ENCODE peak calls at places on chromosomes 4 and X, in seven cellular contexts. Z is uterus; E is fibroblast of lung; L is SJSA1; P is CD4-positive, alpha-beta T cell; M is right lobe of liver; H is cardiac muscle cell. S is an unnamed sample.

GRCh38 chrX:96002401-96002800 is 682.2 kb upstream of the DIAPH2 start:
- DNase-seq in Z (no peak), E (peak; percentile 88), L (no peak), P (no peak), M (no peak), H (no peak), S (no peak)

GRCh38 chrX:24899391-24899790 is 116.4 kb downstream of the ARX start:
- DNase-seq in Z (no peak), E (peak; percentile 48), L (no peak), P (no peak), M (no peak), H (no peak), S (no peak)

GRCh38 chr4:143538979-143539669 is 25.6 kb downstream of the SMARCA5 start:
- DNase-seq in Z (no peak), E (no peak), L (no peak), P (no peak), M (no peak), H (no peak), S (no peak)

GRCh38 chrX:53479295-53479694 is 45.1 kb upstream of the HSD17B10 start:
- DNase-seq in Z (no peak), E (no peak), L (no peak), P (no peak), M (no peak), H (no peak), S (no peak)

GRCh38 chr4:76199664-76200211 is 13.9 kb downstream of the SCARB2 start:
- DNase-seq in Z (no peak), E (peak; percentile 26), L (no peak), P (no peak), M (no peak), H (no peak), S (peak; percentile 76)

GRCh38 chrX:121333942-121334341 is 286.5 kb downstream of the GLUD2 start:
- DNase-seq in Z (no peak), E (no peak), L (no peak), P (no peak), M (no peak), H (peak; percentile 3), S (peak; percentile 28)

GRCh38 chr4:140353836-140354235 is 19.6 kb upstream of the SCOC start:
- DNase-seq in Z (no peak), E (no peak), L (peak; percentile 15), P (no peak), M (no peak), H (no peak), S (no peak)

GRCh38 chrX:120768681-120769080 is 107.0 kb downstream of the CT47B1 start:
- DNase-seq in Z (no peak), E (peak; percentile 33), L (no peak), P (no peak), M (no peak), H (no peak), S (no peak)

GRCh38 chr4:19623866-19624265 is 627.8 kb upstream of the SLIT2 start:
- DNase-seq in Z (no peak), E (peak; percentile 21), L (no peak), P (no peak), M (no peak), H (no peak), S (no peak)

GRCh38 chr4:7798215-7798995 is 141.3 kb downstream of the AFAP1 start:
- DNase-seq in Z (no peak), E (peak; percentile 58), L (no peak), P (no peak), M (no peak), H (no peak), S (peak; percentile 1)

GRCh38 chr4:164027805-164028204 is 533.3 kb downstream of the TMA16 start:
- DNase-seq in Z (no peak), E (no peak), L (no peak), P (no peak), M (no peak), H (no peak), S (no peak)

GRCh38 chr4:141541851-141542250 is 94.5 kb upstream of the IL15 start:
- DNase-seq in Z (no peak), E (peak; percentile 33), L (no peak), P (no peak), M (no peak), H (no peak), S (no peak)

GRCh38 chrX:68420559-68420958 is 12.7 kb downstream of the OPHN1 start:
- DNase-seq in Z (peak; percentile 17), E (peak; percentile 22), L (no peak), P (no peak), M (no peak), H (no peak), S (no peak)

GRCh38 chrX:139120760-139121159 is 409.2 kb upstream of the FGF13 start:
- DNase-seq in Z (no peak), E (no peak), L (peak; percentile 68), P (no peak), M (no peak), H (no peak), S (no peak)

GRCh38 chrX:40154853-40155616 is 57.3 kb upstream of the BCOR start:
- DNase-seq in Z (peak; percentile 86), E (peak; percentile 61), L (peak; percentile 22), P (no peak), M (peak; percentile 90), H (peak; percentile 95), S (peak; percentile 29)

DNA sequence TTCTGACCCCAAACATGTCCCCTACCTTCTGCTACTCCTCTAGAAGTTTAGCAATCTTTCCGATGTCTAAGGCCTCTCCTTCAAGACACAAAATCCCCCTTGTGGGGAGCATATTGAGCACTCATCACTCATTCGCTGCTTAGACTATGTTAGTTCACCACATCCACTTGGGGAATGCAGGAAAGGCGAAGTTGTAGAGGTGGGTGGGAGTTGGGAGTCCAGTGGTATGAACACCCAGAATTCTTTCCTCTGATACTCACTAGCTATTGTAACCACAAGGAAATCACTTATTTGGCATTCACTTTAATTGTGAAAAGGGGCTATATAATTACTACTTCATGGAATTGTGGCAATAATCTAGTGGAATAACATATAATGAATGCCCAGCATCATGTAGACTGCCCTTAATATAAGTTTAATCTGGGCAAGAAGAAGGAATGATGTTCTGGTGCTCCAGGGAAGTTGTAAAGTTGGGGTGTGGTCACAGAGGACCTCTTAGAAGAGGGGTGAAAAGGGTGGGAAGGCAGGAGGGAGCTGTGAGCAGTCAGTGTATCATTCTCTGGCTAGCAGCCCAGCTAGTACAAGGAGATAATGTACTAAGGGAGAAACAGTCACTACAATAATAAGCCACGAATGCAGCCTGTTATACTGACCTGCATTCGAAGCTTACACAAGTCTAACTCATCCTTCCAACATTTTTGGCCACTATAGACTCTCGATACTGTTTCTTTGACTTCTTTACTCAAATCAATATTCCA is 468.2 kb upstream of the DIPK2B start:
- DNase-seq in Z (no peak), E (peak; percentile 88), L (peak; percentile 20), P (no peak), M (no peak), H (no peak), S (peak; percentile 0)
- H3K9me3 ChIP-seq in Z (no peaks in the 10 kb centered on the region), E (no peaks in the 10 kb centered on the region), L (no peaks in the 10 kb centered on the region), P (no peaks in the 10 kb centered on the region), M (no peaks in the 10 kb centered on the region), H (no peaks in the 10 kb centered on the region), S (no peaks in the 10 kb centered on the region)

DNA sequence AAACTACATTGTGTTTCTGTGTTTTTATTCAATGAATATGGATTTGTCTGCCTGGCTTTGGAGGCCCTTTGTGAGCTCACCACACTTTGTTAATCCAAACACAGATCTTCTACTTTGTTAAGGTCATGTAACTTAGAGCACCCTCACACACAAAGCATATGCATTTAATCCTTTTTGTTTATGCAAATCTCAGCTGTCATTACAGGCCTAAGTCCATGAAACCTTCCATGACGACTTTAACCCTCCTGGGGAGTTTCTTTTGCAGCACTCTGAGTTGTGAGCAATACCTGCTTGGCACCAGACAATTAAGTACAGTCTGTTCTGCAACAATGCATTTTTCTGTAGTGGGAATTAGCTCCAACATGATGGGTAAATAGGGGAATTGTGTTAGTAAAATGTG is 14.9 kb downstream of the CCSER1 start:
- DNase-seq in Z (no peak), E (no peak), L (no peak), P (no peak), M (no peak), H (no peak), S (no peak)
- H3K27ac ChIP-seq in Z (no peak overlapping the region), E (no peak overlapping the region), L (no peak overlapping the region), P (no peak overlapping the region), M (no peak overlapping the region), H (no peak overlapping the region), S (no peak overlapping the region)

GRCh38 chr4:112771-113170 is 11.5 kb upstream of the ZNF718 start:
- DNase-seq in Z (no peak), E (no peak), L (no peak), P (no peak), M (no peak), H (no peak), S (no peak)
- H3K9me3 ChIP-seq in Z (no peaks in the 10 kb centered on the region), E (peaks cover 2% of the 10 kb centered on the region), L (no peaks in the 10 kb centered on the region), P (peaks cover 39% of the 10 kb centered on the region), M (no peaks in the 10 kb centered on the region), H (no peaks in the 10 kb centered on the region), S (no peaks in the 10 kb centered on the region)

GRCh38 chr4:3368334-3368733 is 73.4 kb upstream of the HGFAC start:
- DNase-seq in Z (no peak), E (no peak), L (no peak), P (no peak), M (no peak), H (no peak), S (no peak)

GRCh38 chr4:3367866-3368265 is 73.9 kb upstream of the HGFAC start:
- DNase-seq in Z (no peak), E (no peak), L (no peak), P (no peak), M (no peak), H (no peak), S (no peak)

GRCh38 chr4:3371038-3371437 is 70.7 kb upstream of the HGFAC start:
- DNase-seq in Z (no peak), E (no peak), L (no peak), P (no peak), M (no peak), H (peak; percentile 16), S (no peak)

GRCh38 chr4:3369781-3370660 is 71.7 kb upstream of the HGFAC start:
- DNase-seq in Z (peak; percentile 56), E (peak; percentile 62), L (peak; percentile 86), P (peak; percentile 27), M (peak; percentile 72), H (peak; percentile 35), S (no peak)

DNA sequence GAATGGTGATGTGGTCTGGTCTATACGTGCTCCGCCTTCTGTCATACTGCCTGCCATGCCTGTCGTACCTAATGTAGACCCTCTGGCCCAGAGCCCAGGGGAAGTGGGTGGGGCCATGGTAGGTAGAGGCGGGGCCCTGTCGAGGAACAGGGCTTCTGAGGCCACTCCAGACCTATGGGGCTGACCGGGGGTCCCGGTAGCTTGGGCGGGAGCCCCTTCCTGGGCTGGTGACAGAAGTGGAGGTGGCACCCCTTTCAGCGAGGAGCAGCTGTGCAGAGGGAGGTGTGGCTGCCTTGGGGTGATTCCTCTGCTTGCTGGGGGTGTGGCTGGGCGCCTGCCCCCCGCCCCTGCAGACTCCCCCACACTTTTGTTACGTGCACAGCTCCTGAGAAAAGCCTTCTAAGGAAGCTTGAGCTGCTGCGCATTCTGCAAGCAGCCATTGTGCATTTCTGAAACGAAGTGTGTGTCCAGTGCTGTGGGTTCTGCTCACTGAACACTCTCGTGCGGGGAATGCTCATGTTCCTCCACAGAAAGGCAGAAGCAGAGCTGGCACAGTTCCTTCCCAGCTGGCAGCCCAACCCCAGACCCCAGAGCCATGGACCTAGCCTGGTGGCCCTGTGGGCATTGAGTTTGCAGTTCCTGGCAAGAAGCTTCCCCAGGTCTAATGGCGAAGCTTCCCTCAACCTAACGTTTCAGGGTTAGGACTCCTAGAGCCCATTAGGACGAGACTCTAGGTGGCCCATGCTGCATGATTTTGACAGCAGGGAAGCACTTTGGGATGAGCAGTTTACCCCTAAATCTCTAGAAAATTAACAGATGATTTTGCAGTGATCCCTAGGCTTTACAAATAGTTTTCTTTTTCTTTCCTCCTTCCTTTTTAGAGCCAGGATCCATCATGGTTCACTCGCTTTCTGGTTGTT is 72.7 kb upstream of the HGFAC start:
- DNase-seq in Z (peak; percentile 16), E (no peak), L (no peak), P (no peak), M (no peak), H (no peak), S (no peak)
- H3K27ac ChIP-seq in Z (peak overlapping the region; percentile 15), E (peak overlapping the region; percentile 58), L (peak overlapping the region; percentile 91), P (no peak overlapping the region), M (peak overlapping the region; percentile 16), H (no peak overlapping the region), S (no peak overlapping the region)

GRCh38 chrX:617891-618290 is 12.7 kb upstream of the SHOX start:
- DNase-seq in Z (no peak), E (no peak), L (no peak), P (no peak), M (no peak), H (no peak), S (no peak)
- H3K9me3 ChIP-seq in Z (no peaks in the 10 kb centered on the region), E (no peaks in the 10 kb centered on the region), L (peaks cover 3% of the 10 kb centered on the region), P (no peaks in the 10 kb centered on the region), M (no peaks in the 10 kb centered on the region), H (no peaks in the 10 kb centered on the region), S (no peaks in the 10 kb centered on the region)